ENCODE peak calls at places on chromosomes 13 and 19, in ten cellular contexts. Y is tibial artery; K is CD4-positive, alpha-beta memory T cell; T is nucleus accumbens; I is mesendoderm; R is activated T-cell treated with anti-CD3 and anti-CD28 coated beads for 1 hour; E is CD8-positive, alpha-beta memory T cell; A is left lobe of liver; J is neuronal stem cell; L is BE2C. M is an unnamed sample.
A peak's percentile ranks its signal among the peaks of the same experiment; 100 is the strongest.

GRCh38 chr13:78468546-78469060 is 134.7 kb downstream of the POU4F1 start:
- DNase-seq in Y (no peak), K (no peak), T (no peak), I (no peak), R (no peak), E (no peak), A (no peak), J (no peak), L (no peak), M (no peak)

GRCh38 chr13:106566682-106567420 is 1.1 kb downstream of the ARGLU1 start:
- DNase-seq in Y (peak; percentile 63), K (no peak), T (peak; percentile 47), I (peak; percentile 81), R (no peak), E (no peak), A (peak; percentile 63), J (no peak), L (peak; percentile 68), M (peak; percentile 76)

GRCh38 chr13:73274147-73274546 is 215.3 kb downstream of the KLF5 start:
- DNase-seq in Y (no peak), K (no peak), T (no peak), I (no peak), R (no peak), E (no peak), A (no peak), J (no peak), L (no peak), M (no peak)

GRCh38 chr19:49809155-49809986 is 3.7 kb downstream of the FUZ start:
- DNase-seq in Y (peak; percentile 66), K (peak; percentile 52), T (peak; percentile 34), I (peak; percentile 55), R (peak; percentile 41), E (peak; percentile 57), A (peak; percentile 65), J (no peak), L (peak; percentile 53), M (no peak)

GRCh38 chr19:40585241-40585640 is 8.6 kb downstream of the SHKBP1 start:
- DNase-seq in Y (no peak), K (no peak), T (no peak), I (no peak), R (no peak), E (no peak), A (no peak), J (no peak), L (no peak), M (peak; percentile 31)

GRCh38 chr13:113589961-113590339 is 5.4 kb downstream of the TFDP1 start:
- DNase-seq in Y (peak; percentile 13), K (no peak), T (no peak), I (no peak), R (no peak), E (no peak), A (no peak), J (no peak), L (no peak), M (no peak)

GRCh38 chr19:16496613-16496983 is 404 bp downstream of the C19orf44 start:
- DNase-seq in Y (peak; percentile 49), K (no peak), T (no peak), I (no peak), R (no peak), E (no peak), A (no peak), J (no peak), L (no peak), M (no peak)

GRCh38 chr19:14061081-14061749 is 661 bp downstream of the PALM3 start:
- DNase-seq in Y (no peak), K (no peak), T (no peak), I (no peak), R (no peak), E (no peak), A (peak; percentile 86), J (no peak), L (no peak), M (no peak)

GRCh38 chr13:99388334-99388923 is 81.2 kb upstream of the GPR183 start:
- DNase-seq in Y (no peak), K (no peak), T (no peak), I (no peak), R (no peak), E (no peak), A (peak; percentile 34), J (no peak), L (no peak), M (peak; percentile 75)

GRCh38 chr13:110319774-110320509 is 12.9 kb downstream of the COL4A2 start:
- DNase-seq in Y (no peak), K (no peak), T (no peak), I (peak; percentile 79), R (no peak), E (no peak), A (no peak), J (no peak), L (no peak), M (peak; percentile 97)

GRCh38 chr19:46346821-46347571 is at the start of gene PPP5C:
- DNase-seq in Y (peak; percentile 86), K (peak; percentile 85), T (peak; percentile 83), I (peak; percentile 98), R (peak; percentile 74), E (peak; percentile 81), A (peak; percentile 92), J (peak; percentile 89), L (peak; percentile 96), M (peak; percentile 93)

GRCh38 chr19:55451163-55451521 is 8.0 kb upstream of the SHISA7 start:
- DNase-seq in Y (no peak), K (no peak), T (no peak), I (no peak), R (no peak), E (no peak), A (no peak), J (no peak), L (no peak), M (no peak)

GRCh38 chr19:47315125-47315821 is 5.6 kb downstream of the C5AR1 start:
- DNase-seq in Y (peak; percentile 81), K (no peak), T (no peak), I (peak; percentile 92), R (no peak), E (no peak), A (peak; percentile 90), J (no peak), L (no peak), M (peak; percentile 79)

GRCh38 chr13:114142640-114143490 is 10.4 kb upstream of the RASA3 start:
- DNase-seq in Y (no peak), K (peak; percentile 92), T (no peak), I (no peak), R (peak; percentile 59), E (peak; percentile 91), A (no peak), J (no peak), L (no peak), M (no peak)

GRCh38 chr13:39515231-39515630 is 87.8 kb downstream of the LHFPL6 start:
- DNase-seq in Y (no peak), K (no peak), T (no peak), I (peak; percentile 79), R (no peak), E (no peak), A (no peak), J (no peak), L (no peak), M (no peak)

GRCh38 chr19:29375429-29376093 is 150.2 kb upstream of the VSTM2B start:
- DNase-seq in Y (no peak), K (no peak), T (no peak), I (no peak), R (no peak), E (no peak), A (peak; percentile 7), J (no peak), L (no peak), M (no peak)

GRCh38 chr19:50215820-50216219 is 12.4 kb downstream of the MYH14 start:
- DNase-seq in Y (no peak), K (no peak), T (no peak), I (no peak), R (no peak), E (no peak), A (no peak), J (no peak), L (no peak), M (no peak)

GRCh38 chr13:75850915-75851314 is 214.8 kb downstream of the LMO7 start:
- DNase-seq in Y (no peak), K (no peak), T (no peak), I (no peak), R (no peak), E (no peak), A (no peak), J (no peak), L (no peak), M (no peak)

GRCh38 chr19:2135474-2136402 is 15.6 kb downstream of the AP3D1 start:
- DNase-seq in Y (no peak), K (no peak), T (no peak), I (no peak), R (no peak), E (no peak), A (peak; percentile 63), J (no peak), L (no peak), M (peak; percentile 43)

GRCh38 chr19:11138659-11139526 is 16.7 kb downstream of the SPC24 start:
- DNase-seq in Y (peak; percentile 84), K (no peak), T (peak; percentile 5), I (peak; percentile 90), R (no peak), E (no peak), A (no peak), J (peak; percentile 57), L (peak; percentile 90), M (peak; percentile 98)

GRCh38 chr13:30832845-30833332 is 73.2 kb upstream of the MEDAG start:
- DNase-seq in Y (no peak), K (no peak), T (no peak), I (peak; percentile 54), R (peak; percentile 7), E (no peak), A (no peak), J (no peak), L (peak; percentile 91), M (peak; percentile 58)

GRCh38 chr13:70027551-70027950 is 80.1 kb upstream of the ATXN8OS start:
- DNase-seq in Y (no peak), K (no peak), T (no peak), I (no peak), R (no peak), E (no peak), A (no peak), J (no peak), L (no peak), M (no peak)

GRCh38 chr13:107422421-107422820 is 792.9 kb downstream of the LIG4 start:
- DNase-seq in Y (no peak), K (no peak), T (no peak), I (peak; percentile 21), R (no peak), E (peak; percentile 6), A (no peak), J (no peak), L (no peak), M (no peak)

GRCh38 chr19:7670150-7670784 is 1.4 kb downstream of the RETN start:
- DNase-seq in Y (no peak), K (no peak), T (no peak), I (no peak), R (no peak), E (peak; percentile 23), A (no peak), J (no peak), L (no peak), M (no peak)

GRCh38 chr13:29081036-29081435 is 260.9 kb downstream of the MTUS2 start:
- DNase-seq in Y (no peak), K (peak; percentile 76), T (no peak), I (no peak), R (no peak), E (peak; percentile 32), A (no peak), J (no peak), L (no peak), M (no peak)

GRCh38 chr19:40116075-40116474 is 25.3 kb upstream of the ZNF780A start:
- DNase-seq in Y (no peak), K (no peak), T (no peak), I (no peak), R (no peak), E (no peak), A (no peak), J (no peak), L (no peak), M (no peak)

GRCh38 chr13:77386880-77387606 is 60.1 kb upstream of the MYCBP2 start:
- DNase-seq in Y (peak; percentile 86), K (no peak), T (no peak), I (no peak), R (no peak), E (no peak), A (no peak), J (no peak), L (no peak), M (no peak)

GRCh38 chr13:95120650-95121049 is 180.6 kb downstream of the ABCC4 start:
- DNase-seq in Y (no peak), K (no peak), T (no peak), I (no peak), R (no peak), E (no peak), A (no peak), J (no peak), L (no peak), M (no peak)

M was measured in SJSA1.